ENCODE peak calls at places on chromosomes 7 and 10, in six cellular contexts. F, P, S, Y, V and J are unnamed samples.
A peak's percentile ranks its signal among the peaks of the same experiment; 100 is the strongest.

GRCh38 chr10:72834183-72834825 is 59.2 kb upstream of the OIT3 start:
- DNase-seq in S (peak; percentile 77), P (no peak), Y (no peak), V (peak; percentile 52), F (no peak), J (peak; percentile 86)

GRCh38 chr7:79091011-79091410 is 362.5 kb downstream of the MAGI2 start:
- DNase-seq in S (no peak), V (no peak), P (no peak), Y (no peak), F (no peak), J (peak; percentile 2)

GRCh38 chr10:92830478-92831389 is 17.6 kb upstream of the EXOC6 start:
- DNase-seq in S (no peak), P (no peak), F (no peak), V (no peak), Y (no peak), J (no peak)

GRCh38 chr10:48463318-48464003 is 141.4 kb downstream of the ARHGAP22 start:
- DNase-seq in F (no peak), Y (peak; percentile 35), V (no peak), P (no peak), S (no peak), J (peak; percentile 61)

GRCh38 chr10:103592186-103593021 is 98.9 kb downstream of the NEURL1 start:
- DNase-seq in P (no peak), V (no peak), F (peak; percentile 5), Y (peak; percentile 74), S (peak; percentile 49), J (peak; percentile 53)

GRCh38 chr10:6247041-6247712 is 44.4 kb downstream of the PFKFB3 start:
- DNase-seq in Y (no peak), V (no peak), F (no peak), S (no peak), P (no peak), J (peak; percentile 78)

GRCh38 chr10:5964736-5965135 is 12.6 kb downstream of the IL15RA start:
- DNase-seq in V (no peak), F (no peak), P (no peak), Y (no peak), S (no peak), J (no peak)

GRCh38 chr10:49690673-49691356 is 11.4 kb downstream of the C10orf53 start:
- DNase-seq in Y (no peak), F (no peak), S (no peak), P (no peak), V (peak; percentile 15), J (no peak)

GRCh38 chr10:71268751-71269150 is 50.3 kb upstream of the SLC29A3 start:
- DNase-seq in S (no peak), F (no peak), Y (no peak), P (no peak), V (no peak), J (no peak)

GRCh38 chr10:85602713-85603112 is 763.9 kb downstream of the GRID1 start:
- DNase-seq in S (no peak), F (no peak), P (no peak), V (no peak), Y (no peak), J (no peak)

GRCh38 chr10:73601486-73601921 is 10.4 kb upstream of the USP54 start:
- DNase-seq in S (peak; percentile 99), Y (no peak), V (no peak), P (no peak), F (no peak), J (peak; percentile 15)

GRCh38 chr7:102875700-102876192 is 37.1 kb upstream of the LRRC17 start:
- DNase-seq in S (peak; percentile 99), V (peak; percentile 96), P (peak; percentile 98), Y (peak; percentile 59), F (no peak), J (peak; percentile 94)